ENCODE peak calls at places on chromosomes 11 and 22, in five cellular contexts. M, L, W, Q and N are unnamed samples.

GRCh38 chr11:27401760-27402316 is 38.8 kb upstream of the CCDC34 start:
- DNase-seq in M (no peak), W (no peak), L (no peak), Q (no peak), N (no peak)

GRCh38 chr11:74460481-74461154 is 6.7 kb downstream of the KCNE3 start:
- DNase-seq in L (peak; percentile 9), M (no peak), Q (no peak), W (peak; percentile 43), N (no peak)

GRCh38 chr11:97751405-97751804 is 1269.3 kb upstream of the CNTN5 start:
- DNase-seq in Q (no peak), W (no peak), M (no peak), L (no peak), N (no peak)

GRCh38 chr22:45547016-45547345 is 44.3 kb downstream of the FBLN1 start:
- DNase-seq in W (no peak), M (no peak), L (no peak), Q (peak; percentile 35), N (no peak)

GRCh38 chr11:45275823-45276222 is 10.3 kb downstream of the SYT13 start:
- DNase-seq in M (no peak), L (peak; percentile 64), Q (no peak), W (no peak), N (no peak)

GRCh38 chr11:70517203-70517602 is 118.9 kb downstream of the CTTN start:
- DNase-seq in W (no peak), M (no peak), Q (no peak), L (no peak), N (no peak)

GRCh38 chr11:85737738-85738137 is 51.7 kb upstream of the CCDC89 start:
- DNase-seq in W (no peak), M (peak; percentile 31), L (no peak), Q (no peak), N (no peak)

GRCh38 chr11:1807628-1807995 is 27.2 kb upstream of the SYT8 start:
- DNase-seq in Q (no peak), W (no peak), L (no peak), M (no peak), N (peak; percentile 22)

GRCh38 chr11:75469785-75470405 is 36.9 kb upstream of the KLHL35 start:
- DNase-seq in W (no peak), L (no peak), M (no peak), Q (peak; percentile 4), N (no peak)

GRCh38 chr11:79626135-79626748 is 185.4 kb upstream of the TENM4 start:
- DNase-seq in W (peak; percentile 11), L (peak; percentile 80), Q (no peak), M (no peak), N (no peak)

GRCh38 chr11:22275600-22275999 is 62.6 kb upstream of the SLC17A6 start:
- DNase-seq in L (no peak), Q (no peak), W (no peak), M (no peak), N (no peak)

GRCh38 chr22:23238707-23239106 is 58.4 kb downstream of the BCR start:
- DNase-seq in Q (peak; percentile 33), M (no peak), L (no peak), W (no peak), N (no peak)

GRCh38 chr22:24503137-24503850 is 8.2 kb downstream of the UPB1 start:
- DNase-seq in Q (peak; percentile 85), M (peak; percentile 67), W (peak; percentile 39), L (peak; percentile 56), N (no peak)

GRCh38 chr22:32999039-32999861 is 58.9 kb downstream of the SYN3 start:
- DNase-seq in M (no peak), Q (no peak), L (no peak), W (no peak), N (no peak)

GRCh38 chr22:20532256-20532993 is 25.0 kb downstream of the MED15 start:
- DNase-seq in W (no peak), L (no peak), M (no peak), Q (no peak), N (no peak)

GRCh38 chr11:46504817-46505613 is 88.8 kb downstream of the AMBRA1 start:
- DNase-seq in L (peak; percentile 66), M (no peak), W (peak; percentile 82), Q (no peak), N (no peak)

GRCh38 chr11:2521681-2522630 is 77.1 kb downstream of the KCNQ1 start:
- DNase-seq in W (no peak), Q (peak; percentile 30), M (peak; percentile 8), L (no peak), N (peak; percentile 56)

GRCh38 chr22:23835773-23836144 is 3.0 kb downstream of the DERL3 start:
- DNase-seq in Q (peak; percentile 29), L (no peak), M (no peak), W (no peak), N (no peak)

GRCh38 chr22:46035742-46036557 is 59.0 kb upstream of the WNT7B start:
- DNase-seq in L (peak; percentile 97), Q (peak; percentile 100), M (peak; percentile 99), W (peak; percentile 97), N (peak; percentile 100)

GRCh38 chr22:43126506-43127165 is 16.1 kb downstream of the BIK start:
- DNase-seq in M (no peak), W (peak; percentile 85), Q (no peak), L (peak; percentile 79), N (no peak)

GRCh38 chr11:78379039-78379670 is 38.5 kb downstream of the GAB2 start:
- DNase-seq in L (no peak), Q (no peak), M (no peak), W (no peak), N (no peak)

GRCh38 chr22:39622881-39623367 is 52.4 kb downstream of the CACNA1I start:
- DNase-seq in L (peak; percentile 11), W (peak; percentile 17), M (peak; percentile 67), Q (peak; percentile 57), N (no peak)

GRCh38 chr11:91967018-91967715 is 257.5 kb upstream of the FAT3 start:
- DNase-seq in Q (no peak), M (no peak), W (no peak), L (no peak), N (no peak)

GRCh38 chr11:12090061-12090572 is 20.3 kb upstream of the MICAL2 start:
- DNase-seq in L (peak; percentile 90), W (peak; percentile 80), M (no peak), Q (no peak), N (no peak)

GRCh38 chr22:17742528-17742902 is 31.8 kb downstream of the BID start:
- DNase-seq in L (peak; percentile 51), M (peak; percentile 67), Q (peak; percentile 59), W (peak; percentile 61), N (no peak)

GRCh38 chr11:31325162-31325561 is 44.4 kb downstream of the DCDC1 start:
- DNase-seq in Q (no peak), L (peak; percentile 68), W (peak; percentile 71), M (no peak), N (no peak)

GRCh38 chr11:31327417-31327816 is 42.1 kb downstream of the DCDC1 start:
- DNase-seq in W (no peak), M (no peak), L (no peak), Q (no peak), N (no peak)

GRCh38 chr11:31323145-31323544 is 46.4 kb downstream of the DCDC1 start:
- DNase-seq in Q (no peak), W (no peak), L (no peak), M (no peak), N (no peak)

GRCh38 chr11:31328698-31329097 is 40.8 kb downstream of the DCDC1 start:
- DNase-seq in M (no peak), W (no peak), Q (no peak), L (no peak), N (no peak)

GRCh38 chr11:31326470-31327148 is 42.9 kb downstream of the DCDC1 start:
- DNase-seq in L (no peak), Q (no peak), M (no peak), W (no peak), N (no peak)
- H3K27ac ChIP-seq in L (no peak overlapping the region), Q (no peak overlapping the region), M (no peak overlapping the region), W (no peak overlapping the region), N (no peak overlapping the region)

GRCh38 chr11:19595840-19596751 is 116.5 kb upstream of the NAV2 start:
- DNase-seq in L (peak; percentile 75), W (peak; percentile 85), Q (peak; percentile 89), M (no peak), N (peak; percentile 96)
- H3K27ac ChIP-seq in L (no peak overlapping the region), W (peak overlapping the region; percentile 92), Q (peak overlapping the region; percentile 94), M (no peak overlapping the region), N (peak overlapping the region; percentile 94)

GRCh38 chr11:20363149-20363499 is 390 bp upstream of the HTATIP2 start:
- DNase-seq in W (no peak), L (no peak), M (no peak), Q (no peak), N (no peak)

GRCh38 chr11:20362481-20362880 is 1.0 kb upstream of the HTATIP2 start:
- DNase-seq in M (no peak), L (no peak), Q (no peak), W (no peak), N (no peak)

GRCh38 chr11:20364412-20364792 is 888 bp downstream of the HTATIP2 start:
- DNase-seq in Q (no peak), L (no peak), M (no peak), W (no peak), N (no peak)

GRCh38 chr11:20360650-20361049 is 2.9 kb upstream of the HTATIP2 start:
- DNase-seq in L (peak; percentile 22), W (peak; percentile 16), Q (no peak), M (no peak), N (no peak)

DNA sequence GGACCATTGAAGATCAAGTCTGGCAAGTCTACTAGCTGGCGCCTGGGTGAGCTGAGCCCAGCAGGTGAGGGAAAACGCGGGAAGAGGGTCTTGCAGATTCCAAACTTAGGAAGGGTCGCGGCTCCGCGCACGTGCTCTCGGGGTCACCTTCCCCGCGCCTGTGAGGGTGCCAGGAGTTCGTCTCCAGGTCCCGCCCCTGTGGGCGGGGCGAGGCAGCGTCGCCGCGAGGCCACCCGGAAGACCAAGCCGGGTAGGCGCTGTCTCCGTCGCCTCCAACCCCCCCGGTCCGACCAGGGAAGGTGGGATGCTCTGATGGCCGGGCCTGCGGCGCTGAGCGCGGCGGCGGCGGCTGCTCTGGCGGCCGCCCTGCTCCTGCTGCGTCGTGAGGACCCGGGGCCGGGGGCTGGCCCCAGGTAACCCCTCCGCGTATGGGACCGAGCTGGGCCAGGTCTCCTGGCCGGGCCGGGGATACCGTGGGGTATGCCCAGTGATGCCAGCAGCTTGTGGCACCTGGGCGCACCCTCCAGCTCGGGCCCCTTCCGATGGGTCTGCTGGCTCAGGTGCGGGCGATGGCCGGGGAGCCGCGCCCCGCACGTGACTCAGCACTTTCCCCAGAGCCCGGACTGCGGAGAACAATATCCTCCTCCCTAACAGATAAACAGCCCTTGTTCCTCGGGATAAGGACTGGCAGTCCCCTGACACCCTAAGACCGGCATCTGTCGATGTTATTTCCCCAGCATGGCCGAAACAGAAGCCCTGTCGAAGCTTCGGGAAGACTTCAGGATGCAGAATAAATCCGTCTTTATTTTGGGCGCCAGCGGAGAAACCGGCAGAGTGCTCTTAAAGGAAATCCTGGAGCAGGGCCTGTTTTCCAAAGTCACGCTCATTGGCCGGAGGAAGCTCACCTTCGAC is at the start of gene HTATIP2:
- DNase-seq in M (peak; percentile 73), Q (peak; percentile 82), W (peak; percentile 49), L (peak; percentile 49), N (peak; percentile 81)
- H3K27ac ChIP-seq in M (peak within 1 kb of the TSS; percentile 68), Q (peak within 1 kb of the TSS; percentile 70), W (peak within 1 kb of the TSS; percentile 76), L (peak within 1 kb of the TSS; percentile 55), N (peak within 1 kb of the TSS; percentile 70)

DNA sequence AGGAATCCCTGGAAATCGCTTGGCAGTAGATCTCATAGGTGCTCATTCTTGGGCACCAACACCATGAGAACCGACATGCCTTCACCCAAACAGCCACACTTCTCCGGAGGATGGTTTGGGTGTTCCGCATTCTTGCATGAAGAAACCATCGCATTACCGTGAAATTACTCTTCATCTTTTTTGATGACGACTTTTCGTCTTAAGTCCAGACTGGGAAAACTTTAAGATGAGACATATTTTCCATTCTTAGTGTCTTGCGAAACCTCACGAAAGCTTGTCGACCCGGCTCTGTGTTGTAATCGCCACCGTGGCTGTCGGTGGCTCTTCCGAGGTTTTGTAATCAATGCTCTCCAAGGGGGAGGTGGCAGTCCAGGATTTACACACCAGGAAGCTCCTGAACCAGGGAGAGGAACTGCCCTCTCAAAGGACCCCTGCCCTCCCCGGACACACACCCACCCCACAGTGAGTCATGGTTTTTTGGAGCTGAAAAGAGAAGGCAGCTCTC is 1.7 kb downstream of the TOM1 start:
- DNase-seq in Q (peak; percentile 69), M (no peak), W (peak; percentile 98), L (peak; percentile 63), N (no peak)
- H3K27ac ChIP-seq in Q (no peak overlapping the region), M (no peak overlapping the region), W (peak overlapping the region; percentile 93), L (peak overlapping the region; percentile 72), N (peak overlapping the region; percentile 65)